ENCODE peak calls at places on chromosomes 11 and 22, in ten cellular contexts. I, M, T, L, Z, F, J, G, N and V are unnamed samples.

GRCh38 chr11:73950869-73951710 is at the start of gene DNAJB13:
- DNase-seq in I (peak), Z (peak), J (peak), G (peak), M (no peak), N (no peak), F (peak), T (peak), L (peak), V (peak)

GRCh38 chr11:76621866-76622265 is 48.7 kb downstream of the LRRC32 start:
- DNase-seq in Z (no peak), I (no peak), T (peak), G (no peak), J (no peak), M (no peak), L (peak), F (peak), N (peak), V (no peak)

GRCh38 chr11:71064183-71064582 is 188.2 kb downstream of the SHANK2 start:
- DNase-seq in T (no peak), F (no peak), J (no peak), M (no peak), Z (no peak), G (no peak), N (no peak), I (no peak), L (no peak), V (no peak)

GRCh38 chr11:67457453-67457852 is 2.3 kb downstream of the CABP4 start:
- DNase-seq in Z (no peak), L (no peak), T (no peak), F (no peak), M (no peak), I (no peak), G (no peak), N (no peak), J (no peak), V (no peak)

GRCh38 chr11:35061516-35062440 is 77.2 kb upstream of the CD44 start:
- DNase-seq in G (no peak), F (no peak), T (no peak), M (no peak), N (no peak), J (no peak), L (no peak), Z (no peak), I (no peak), V (peak)

GRCh38 chr22:36411589-36412258 is 24.0 kb upstream of the MYH9 start:
- DNase-seq in M (no peak), G (peak), F (no peak), I (peak), Z (no peak), T (no peak), L (no peak), N (no peak), J (peak), V (no peak)

GRCh38 chr11:118485273-118485672 is 42.0 kb upstream of the TTC36 start:
- DNase-seq in N (no peak), Z (no peak), T (peak), F (no peak), I (no peak), M (no peak), L (no peak), G (no peak), J (no peak), V (no peak)

GRCh38 chr11:120517390-120518315 is 6.1 kb downstream of the GRIK4 start:
- DNase-seq in M (no peak), G (no peak), J (no peak), N (peak), Z (no peak), I (no peak), T (no peak), L (no peak), F (peak), V (no peak)

GRCh38 chr11:45803981-45804805 is 756 bp upstream of the SLC35C1 start:
- DNase-seq in J (peak), G (peak), N (peak), M (peak), Z (peak), I (peak), F (peak), T (peak), L (peak), V (peak)

GRCh38 chr11:19868871-19869270 is 156.2 kb downstream of the NAV2 start:
- DNase-seq in F (peak), L (no peak), N (no peak), M (no peak), J (no peak), I (no peak), T (no peak), Z (no peak), G (no peak), V (no peak)

GRCh38 chr22:48492371-48493320 is 1335.0 kb downstream of the BRD1 start:
- DNase-seq in J (peak), Z (peak), F (peak), L (peak), T (peak), N (peak), I (peak), M (peak), G (peak), V (peak)

GRCh38 chr22:21624880-21625791 is 4.7 kb downstream of the YDJC start:
- DNase-seq in J (no peak), T (no peak), Z (no peak), M (no peak), F (no peak), I (no peak), N (no peak), L (no peak), G (no peak), V (no peak)

GRCh38 chr11:1077417-1078119 is 2.9 kb downstream of the MUC2 start:
- DNase-seq in L (no peak), J (no peak), N (peak), M (no peak), G (peak), T (no peak), Z (no peak), F (no peak), I (no peak), V (no peak)

GRCh38 chr11:43927070-43927469 is 15.4 kb upstream of the C11orf96 start:
- DNase-seq in Z (no peak), L (no peak), I (no peak), F (peak), G (no peak), J (no peak), T (peak), N (no peak), M (no peak), V (no peak)

GRCh38 chr11:130223291-130223971 is 63.8 kb downstream of the ST14 start:
- DNase-seq in I (no peak), G (no peak), Z (no peak), F (peak), N (no peak), L (peak), M (no peak), J (no peak), T (no peak), V (no peak)

GRCh38 chr11:34534826-34535225 is 21.2 kb upstream of the ELF5 start:
- DNase-seq in G (no peak), L (no peak), I (no peak), T (no peak), N (no peak), F (no peak), M (no peak), Z (no peak), J (no peak), V (no peak)

GRCh38 chr22:36232715-36233401 is 6.5 kb downstream of the APOL2 start:
- DNase-seq in Z (no peak), M (no peak), J (no peak), L (no peak), G (no peak), I (no peak), F (no peak), T (no peak), N (no peak), V (no peak)

GRCh38 chr11:40388097-40388818 is 1071.2 kb downstream of the LRRC4C start:
- DNase-seq in Z (no peak), N (no peak), I (no peak), F (peak), J (peak), M (no peak), G (no peak), T (no peak), L (peak), V (peak)

GRCh38 chr11:115616941-115617340 is 112.7 kb upstream of the CADM1 start:
- DNase-seq in Z (no peak), N (no peak), L (no peak), T (no peak), G (peak), I (no peak), J (no peak), F (peak), M (no peak), V (peak)

DNA sequence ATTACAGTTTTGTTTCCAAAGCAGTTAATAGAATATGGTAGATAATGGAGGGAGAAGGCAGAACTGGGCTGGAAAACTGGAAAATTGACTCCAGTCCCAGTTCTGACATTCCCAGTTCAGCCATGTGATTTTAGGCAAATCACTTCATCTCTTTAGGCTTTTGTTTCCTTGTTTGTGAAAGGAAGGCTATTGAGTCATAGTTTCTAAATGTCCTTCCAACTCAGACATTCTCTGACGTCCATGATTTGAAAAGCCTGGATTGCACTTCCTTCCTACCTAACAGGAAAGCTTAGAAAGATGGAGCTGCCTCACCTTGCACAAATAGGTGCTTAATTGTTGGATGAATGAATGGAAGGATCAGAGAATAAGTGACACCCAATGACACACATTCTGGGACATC is 19.8 kb upstream of the GALNT18 start:
- DNase-seq in J (peak), G (no peak), M (no peak), I (no peak), F (no peak), T (no peak), N (no peak), Z (peak), L (no peak), V (peak)
- H3K4me3 ChIP-seq in J (no peak), G (no peak), M (no peak), I (no peak), F (no peak), T (no peak), N (no peak), Z (no peak), L (no peak), V (no peak)

GRCh38 chr11:125494601-125494986 is 1.5 kb downstream of the FEZ1 start:
- DNase-seq in J (no peak), M (no peak), N (no peak), G (no peak), L (peak), Z (no peak), F (peak), I (no peak), T (no peak), V (no peak)
- H3K4me3 ChIP-seq in J (peak), M (peak), N (peak), G (no peak), L (peak), Z (peak), F (peak), I (no peak), T (peak), V (peak)

GRCh38 chr22:22903355-22903777 is 15.8 kb downstream of the IGLL5 start:
- DNase-seq in Z (no peak), N (no peak), I (no peak), F (no peak), J (no peak), M (no peak), L (no peak), T (no peak), G (no peak), V (no peak)
- H3K4me3 ChIP-seq in Z (no peak), N (no peak), I (no peak), F (no peak), J (no peak), M (no peak), L (no peak), T (no peak), G (no peak), V (no peak)

GRCh38 chr11:63909621-63910506 is 7.1 kb downstream of the RCOR2 start:
- DNase-seq in Z (no peak), F (no peak), L (no peak), J (no peak), I (no peak), T (no peak), G (no peak), N (no peak), M (no peak), V (no peak)
- H3K4me3 ChIP-seq in Z (no peak), F (no peak), L (no peak), J (no peak), I (no peak), T (no peak), G (no peak), N (no peak), M (no peak), V (no peak)

DNA sequence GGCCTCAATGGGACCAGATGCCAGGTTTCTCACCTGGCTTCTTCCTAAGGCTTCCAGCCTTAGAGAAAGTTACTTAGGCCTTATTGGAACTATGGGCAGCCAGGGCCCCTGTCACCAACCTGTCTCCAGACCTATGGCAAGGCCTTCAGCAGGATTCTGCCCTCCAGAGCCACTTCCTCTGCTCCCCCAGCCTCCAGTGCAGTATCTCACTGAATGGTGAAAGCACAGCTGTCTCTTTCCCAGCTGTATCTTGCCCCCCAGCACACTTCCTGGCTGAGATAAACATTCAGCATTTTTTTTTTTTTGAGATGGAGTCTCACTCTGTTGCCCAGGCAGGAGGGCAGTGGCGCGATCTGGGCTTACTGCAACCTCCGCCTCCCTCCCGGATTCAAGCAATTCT is 1.5 kb downstream of the SLC2A11 start:
- DNase-seq in L (no peak), Z (no peak), J (no peak), I (no peak), T (no peak), F (no peak), G (no peak), N (no peak), M (no peak), V (no peak)
- H3K4me3 ChIP-seq in L (no peak), Z (no peak), J (no peak), I (no peak), T (no peak), F (no peak), G (no peak), N (no peak), M (no peak), V (no peak)